ENCODE peak calls at places on chromosomes 3 and 15, in six cellular contexts. One of them, this sample, is unnamed.

GRCh38 chr3:14949126-14949525 is 1.7 kb downstream of the NR2C2 start:
- DNase-seq in lower lobe of right lung: no peak
- DNase-seq in naive thymus-derived CD4-positive, alpha-beta T cell: no peak
- DNase-seq in kidney: no peak
- DNase-seq in AG09309: no peak
- DNase-seq in psoas muscle: no peak
- DNase-seq in this sample: no peak

GRCh38 chr3:184015381-184016019 is 2.2 kb downstream of the ABCC5 start:
- DNase-seq in lower lobe of right lung: no peak
- DNase-seq in naive thymus-derived CD4-positive, alpha-beta T cell: no peak
- DNase-seq in kidney: no peak
- DNase-seq in AG09309: no peak
- DNase-seq in psoas muscle: peak
- DNase-seq in this sample: no peak

GRCh38 chr3:68876112-68876713 is 56.1 kb downstream of the TAFA4 start:
- DNase-seq in lower lobe of right lung: no peak
- DNase-seq in naive thymus-derived CD4-positive, alpha-beta T cell: no peak
- DNase-seq in kidney: no peak
- DNase-seq in AG09309: peak
- DNase-seq in psoas muscle: no peak
- DNase-seq in this sample: peak

GRCh38 chr3:110413807-110414748 is 657.5 kb upstream of the NECTIN3 start:
- DNase-seq in lower lobe of right lung: no peak
- DNase-seq in naive thymus-derived CD4-positive, alpha-beta T cell: no peak
- DNase-seq in kidney: no peak
- DNase-seq in AG09309: peak
- DNase-seq in psoas muscle: no peak
- DNase-seq in this sample: peak

GRCh38 chr3:156240642-156241041 is 120.3 kb downstream of the KCNAB1 start:
- DNase-seq in lower lobe of right lung: no peak
- DNase-seq in naive thymus-derived CD4-positive, alpha-beta T cell: no peak
- DNase-seq in kidney: no peak
- DNase-seq in AG09309: no peak
- DNase-seq in psoas muscle: no peak
- DNase-seq in this sample: no peak

GRCh38 chr3:172156309-172156998 is 117.1 kb downstream of the FNDC3B start:
- DNase-seq in lower lobe of right lung: peak
- DNase-seq in naive thymus-derived CD4-positive, alpha-beta T cell: no peak
- DNase-seq in kidney: peak
- DNase-seq in AG09309: no peak
- DNase-seq in psoas muscle: peak
- DNase-seq in this sample: no peak

GRCh38 chr3:179526989-179527391 is 35.7 kb upstream of the ACTL6A start:
- DNase-seq in lower lobe of right lung: no peak
- DNase-seq in naive thymus-derived CD4-positive, alpha-beta T cell: no peak
- DNase-seq in kidney: no peak
- DNase-seq in AG09309: no peak
- DNase-seq in psoas muscle: peak
- DNase-seq in this sample: peak

GRCh38 chr15:68410466-68411200 is 21.3 kb downstream of the ITGA11 start:
- DNase-seq in lower lobe of right lung: no peak
- DNase-seq in naive thymus-derived CD4-positive, alpha-beta T cell: no peak
- DNase-seq in kidney: peak
- DNase-seq in AG09309: no peak
- DNase-seq in psoas muscle: no peak
- DNase-seq in this sample: no peak

GRCh38 chr3:156175570-156175969 is 55.2 kb downstream of the KCNAB1 start:
- DNase-seq in lower lobe of right lung: no peak
- DNase-seq in naive thymus-derived CD4-positive, alpha-beta T cell: no peak
- DNase-seq in kidney: no peak
- DNase-seq in AG09309: no peak
- DNase-seq in psoas muscle: no peak
- DNase-seq in this sample: no peak

GRCh38 chr3:63048927-63049326 is 173.7 kb upstream of the CADPS start:
- DNase-seq in lower lobe of right lung: no peak
- DNase-seq in naive thymus-derived CD4-positive, alpha-beta T cell: no peak
- DNase-seq in kidney: no peak
- DNase-seq in AG09309: no peak
- DNase-seq in psoas muscle: peak
- DNase-seq in this sample: no peak

GRCh38 chr3:172391592-172392302 is 56.5 kb downstream of the GHSR start:
- DNase-seq in lower lobe of right lung: no peak
- DNase-seq in naive thymus-derived CD4-positive, alpha-beta T cell: no peak
- DNase-seq in kidney: no peak
- DNase-seq in AG09309: no peak
- DNase-seq in psoas muscle: no peak
- DNase-seq in this sample: peak

GRCh38 chr3:111748132-111748531 is 110.9 kb upstream of the PHLDB2 start:
- DNase-seq in lower lobe of right lung: no peak
- DNase-seq in naive thymus-derived CD4-positive, alpha-beta T cell: no peak
- DNase-seq in kidney: no peak
- DNase-seq in AG09309: no peak
- DNase-seq in psoas muscle: no peak
- DNase-seq in this sample: no peak

GRCh38 chr3:122824465-122825379 is 29.9 kb downstream of the SLC49A4 start:
- DNase-seq in lower lobe of right lung: no peak
- DNase-seq in naive thymus-derived CD4-positive, alpha-beta T cell: no peak
- DNase-seq in kidney: no peak
- DNase-seq in AG09309: peak
- DNase-seq in psoas muscle: no peak
- DNase-seq in this sample: no peak

GRCh38 chr3:43388188-43388587 is 101.8 kb downstream of the SNRK start:
- DNase-seq in lower lobe of right lung: no peak
- DNase-seq in naive thymus-derived CD4-positive, alpha-beta T cell: no peak
- DNase-seq in kidney: no peak
- DNase-seq in AG09309: no peak
- DNase-seq in psoas muscle: no peak
- DNase-seq in this sample: no peak

GRCh38 chr15:61083081-61083780 is 145.9 kb downstream of the RORA start:
- DNase-seq in lower lobe of right lung: no peak
- DNase-seq in naive thymus-derived CD4-positive, alpha-beta T cell: no peak
- DNase-seq in kidney: no peak
- DNase-seq in AG09309: no peak
- DNase-seq in psoas muscle: no peak
- DNase-seq in this sample: no peak

GRCh38 chr3:36512561-36512960 is 132.3 kb downstream of the STAC start:
- DNase-seq in lower lobe of right lung: no peak
- DNase-seq in naive thymus-derived CD4-positive, alpha-beta T cell: no peak
- DNase-seq in kidney: no peak
- DNase-seq in AG09309: no peak
- DNase-seq in psoas muscle: no peak
- DNase-seq in this sample: no peak

GRCh38 chr3:25354071-25354470 is 74.0 kb upstream of the RARB start:
- DNase-seq in lower lobe of right lung: no peak
- DNase-seq in naive thymus-derived CD4-positive, alpha-beta T cell: no peak
- DNase-seq in kidney: no peak
- DNase-seq in AG09309: peak
- DNase-seq in psoas muscle: no peak
- DNase-seq in this sample: peak

GRCh38 chr3:146250449-146251382 is at the start of gene PLSCR4:
- DNase-seq in lower lobe of right lung: peak
- DNase-seq in naive thymus-derived CD4-positive, alpha-beta T cell: no peak
- DNase-seq in kidney: peak
- DNase-seq in AG09309: no peak
- DNase-seq in psoas muscle: peak
- DNase-seq in this sample: peak

GRCh38 chr15:76963596-76963995 is 31.3 kb upstream of the PSTPIP1 start:
- DNase-seq in lower lobe of right lung: no peak
- DNase-seq in naive thymus-derived CD4-positive, alpha-beta T cell: no peak
- DNase-seq in kidney: no peak
- DNase-seq in AG09309: no peak
- DNase-seq in psoas muscle: no peak
- DNase-seq in this sample: no peak

GRCh38 chr15:101445562-101446526 is 43.7 kb downstream of the PCSK6 start:
- DNase-seq in lower lobe of right lung: no peak
- DNase-seq in naive thymus-derived CD4-positive, alpha-beta T cell: no peak
- DNase-seq in kidney: peak
- DNase-seq in AG09309: no peak
- DNase-seq in psoas muscle: peak
- DNase-seq in this sample: peak

GRCh38 chr3:121883507-121883906 is 10.7 kb upstream of the SLC15A2 start:
- DNase-seq in lower lobe of right lung: no peak
- DNase-seq in naive thymus-derived CD4-positive, alpha-beta T cell: no peak
- DNase-seq in kidney: no peak
- DNase-seq in AG09309: no peak
- DNase-seq in psoas muscle: no peak
- DNase-seq in this sample: no peak

GRCh38 chr15:71691700-71692417 is 118.5 kb upstream of the NR2E3 start:
- DNase-seq in lower lobe of right lung: no peak
- DNase-seq in naive thymus-derived CD4-positive, alpha-beta T cell: no peak
- DNase-seq in kidney: no peak
- DNase-seq in AG09309: peak
- DNase-seq in psoas muscle: peak
- DNase-seq in this sample: peak

DNA sequence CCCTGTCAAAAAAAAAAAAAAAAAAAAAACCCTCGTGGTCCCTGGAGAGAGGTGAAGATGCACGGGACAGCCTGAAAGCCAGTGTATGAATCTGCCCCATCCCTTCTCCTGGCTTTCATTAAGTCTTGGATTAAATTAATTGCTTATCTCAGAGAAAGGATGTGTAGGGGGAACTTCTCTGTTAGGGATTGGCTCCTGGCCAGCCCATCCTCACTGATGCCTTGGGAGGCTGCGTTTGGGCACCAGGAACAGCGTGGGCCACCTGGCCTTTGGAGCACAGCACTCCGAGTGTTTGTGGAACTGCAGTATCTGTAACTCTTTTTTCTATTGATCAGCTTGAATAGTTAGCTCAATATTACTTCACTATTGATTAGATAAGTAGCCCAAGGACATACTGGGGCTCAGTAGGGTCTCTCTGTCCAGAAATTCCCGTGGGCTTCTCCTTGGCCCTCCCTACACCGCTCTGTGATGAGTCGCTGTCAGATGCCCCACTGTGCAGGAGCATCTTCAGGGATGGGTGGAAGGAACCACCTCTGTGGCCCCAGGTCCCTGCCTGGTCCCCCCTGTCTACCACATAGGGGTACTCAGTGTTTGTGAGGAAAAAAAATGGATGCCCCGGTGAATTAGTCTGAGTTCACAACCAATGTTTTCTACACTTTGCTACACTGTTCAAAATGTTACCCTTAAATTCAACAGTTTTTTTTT is 2.0 kb downstream of the PXYLP1 start:
- DNase-seq in lower lobe of right lung: no peak
- DNase-seq in naive thymus-derived CD4-positive, alpha-beta T cell: no peak
- DNase-seq in kidney: no peak
- DNase-seq in AG09309: no peak
- DNase-seq in psoas muscle: no peak
- DNase-seq in this sample: no peak
- H3K4me3 ChIP-seq in lower lobe of right lung: no peak
- H3K4me3 ChIP-seq in naive thymus-derived CD4-positive, alpha-beta T cell: no peak
- H3K4me3 ChIP-seq in kidney: no peak
- H3K4me3 ChIP-seq in AG09309: no peak
- H3K4me3 ChIP-seq in psoas muscle: no peak
- H3K4me3 ChIP-seq in this sample: no peak

GRCh38 chr15:88177451-88177850 is 79.1 kb downstream of the NTRK3 start:
- DNase-seq in lower lobe of right lung: no peak
- DNase-seq in naive thymus-derived CD4-positive, alpha-beta T cell: no peak
- DNase-seq in kidney: no peak
- DNase-seq in AG09309: no peak
- DNase-seq in psoas muscle: no peak
- DNase-seq in this sample: no peak

GRCh38 chr15:88174571-88174970 is 82.0 kb downstream of the NTRK3 start:
- DNase-seq in lower lobe of right lung: no peak
- DNase-seq in naive thymus-derived CD4-positive, alpha-beta T cell: no peak
- DNase-seq in kidney: no peak
- DNase-seq in AG09309: no peak
- DNase-seq in psoas muscle: no peak
- DNase-seq in this sample: no peak

GRCh38 chr15:88181613-88182012 is 74.9 kb downstream of the NTRK3 start:
- DNase-seq in lower lobe of right lung: no peak
- DNase-seq in naive thymus-derived CD4-positive, alpha-beta T cell: no peak
- DNase-seq in kidney: no peak
- DNase-seq in AG09309: no peak
- DNase-seq in psoas muscle: no peak
- DNase-seq in this sample: no peak

GRCh38 chr15:88178631-88179030 is 77.9 kb downstream of the NTRK3 start:
- DNase-seq in lower lobe of right lung: no peak
- DNase-seq in naive thymus-derived CD4-positive, alpha-beta T cell: no peak
- DNase-seq in kidney: no peak
- DNase-seq in AG09309: no peak
- DNase-seq in psoas muscle: no peak
- DNase-seq in this sample: no peak

GRCh38 chr15:88179562-88179961 is 77.0 kb downstream of the NTRK3 start:
- DNase-seq in lower lobe of right lung: no peak
- DNase-seq in naive thymus-derived CD4-positive, alpha-beta T cell: no peak
- DNase-seq in kidney: no peak
- DNase-seq in AG09309: no peak
- DNase-seq in psoas muscle: no peak
- DNase-seq in this sample: no peak
- H3K4me3 ChIP-seq in lower lobe of right lung: no peak
- H3K4me3 ChIP-seq in naive thymus-derived CD4-positive, alpha-beta T cell: no peak
- H3K4me3 ChIP-seq in kidney: no peak
- H3K4me3 ChIP-seq in AG09309: no peak
- H3K4me3 ChIP-seq in psoas muscle: no peak
- H3K4me3 ChIP-seq in this sample: no peak

DNA sequence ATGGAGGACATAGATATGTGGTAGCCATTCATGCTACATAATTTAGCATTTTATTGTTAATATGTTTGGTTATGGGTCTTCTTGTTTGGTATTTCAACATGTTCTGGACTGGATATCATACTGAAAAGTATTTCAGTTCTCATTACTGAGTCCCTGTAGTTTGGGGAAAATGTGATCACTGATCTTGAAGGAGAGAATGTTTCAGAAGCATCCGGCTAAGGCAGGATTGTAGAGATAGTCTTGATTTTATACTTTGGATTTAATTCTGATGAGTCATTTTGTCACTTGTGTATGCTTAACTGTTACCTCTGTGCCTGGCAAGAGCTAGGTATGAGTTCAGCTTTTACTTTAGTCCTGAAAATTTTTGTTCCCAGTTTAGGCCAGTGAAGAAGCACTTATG is 7.1 kb downstream of the CHD2 start:
- DNase-seq in lower lobe of right lung: no peak
- DNase-seq in naive thymus-derived CD4-positive, alpha-beta T cell: no peak
- DNase-seq in kidney: no peak
- DNase-seq in AG09309: no peak
- DNase-seq in psoas muscle: no peak
- DNase-seq in this sample: no peak
- H3K4me3 ChIP-seq in lower lobe of right lung: peak
- H3K4me3 ChIP-seq in naive thymus-derived CD4-positive, alpha-beta T cell: peak
- H3K4me3 ChIP-seq in kidney: peak
- H3K4me3 ChIP-seq in AG09309: no peak
- H3K4me3 ChIP-seq in psoas muscle: peak
- H3K4me3 ChIP-seq in this sample: no peak

GRCh38 chr15:36130641-36131310 is 448.6 kb upstream of the CDIN1 start:
- DNase-seq in lower lobe of right lung: no peak
- DNase-seq in naive thymus-derived CD4-positive, alpha-beta T cell: no peak
- DNase-seq in kidney: no peak
- DNase-seq in AG09309: no peak
- DNase-seq in psoas muscle: no peak
- DNase-seq in this sample: no peak

DNA sequence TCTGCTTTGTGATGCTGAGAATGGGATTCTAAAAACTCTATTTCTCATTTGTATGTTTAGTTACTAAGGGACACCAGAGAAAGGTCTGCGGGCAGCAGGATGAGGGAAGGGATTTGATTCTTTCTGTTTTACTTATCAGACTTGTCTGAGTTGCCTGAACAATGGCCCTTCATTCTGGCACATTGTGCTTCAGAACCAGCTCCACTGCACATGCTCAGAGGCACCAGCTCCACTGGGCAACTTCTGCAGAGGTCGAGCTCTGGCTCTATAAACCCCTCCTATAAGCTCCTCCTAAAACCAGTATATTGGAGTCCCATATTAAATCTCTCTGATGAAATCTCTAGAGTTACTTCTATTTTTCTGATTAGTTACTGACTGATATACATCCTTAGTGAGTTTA is 453.2 kb upstream of the CDIN1 start:
- DNase-seq in lower lobe of right lung: no peak
- DNase-seq in naive thymus-derived CD4-positive, alpha-beta T cell: no peak
- DNase-seq in kidney: no peak
- DNase-seq in AG09309: no peak
- DNase-seq in psoas muscle: no peak
- DNase-seq in this sample: no peak
- H3K4me3 ChIP-seq in lower lobe of right lung: no peak
- H3K4me3 ChIP-seq in naive thymus-derived CD4-positive, alpha-beta T cell: no peak
- H3K4me3 ChIP-seq in kidney: no peak
- H3K4me3 ChIP-seq in AG09309: no peak
- H3K4me3 ChIP-seq in psoas muscle: no peak
- H3K4me3 ChIP-seq in this sample: no peak